ENCODE peak calls at places on chromosomes 3 and 15, in nine cellular contexts. One of them, this sample, is unnamed.

GRCh38 chr3:53819163-53819868 is 26.9 kb downstream of the CHDH start:
- DNase-seq in iris pigment epithelial cell: no peak
- DNase-seq in astrocyte of the cerebellum: no peak
- DNase-seq in activated gamma-delta T cell treated with Interleukin-2 at 50 U/mL for 16 hours: no peak
- DNase-seq in sigmoid colon: peak; percentile 45
- DNase-seq in K562: no peak
- DNase-seq in GM12865: no peak
- DNase-seq in naive thymus-derived CD4-positive, alpha-beta T cell: no peak
- DNase-seq in aorta: no peak
- DNase-seq in this sample: no peak

GRCh38 chr3:177935008-177935407 is 601.2 kb upstream of the KCNMB2 start:
- DNase-seq in iris pigment epithelial cell: no peak
- DNase-seq in astrocyte of the cerebellum: no peak
- DNase-seq in activated gamma-delta T cell treated with Interleukin-2 at 50 U/mL for 16 hours: no peak
- DNase-seq in sigmoid colon: no peak
- DNase-seq in K562: no peak
- DNase-seq in GM12865: no peak
- DNase-seq in naive thymus-derived CD4-positive, alpha-beta T cell: no peak
- DNase-seq in aorta: no peak
- DNase-seq in this sample: no peak

GRCh38 chr3:14832975-14833722 is 14.4 kb downstream of the FGD5 start:
- DNase-seq in iris pigment epithelial cell: no peak
- DNase-seq in astrocyte of the cerebellum: no peak
- DNase-seq in activated gamma-delta T cell treated with Interleukin-2 at 50 U/mL for 16 hours: no peak
- DNase-seq in sigmoid colon: peak; percentile 22
- DNase-seq in K562: no peak
- DNase-seq in GM12865: no peak
- DNase-seq in naive thymus-derived CD4-positive, alpha-beta T cell: no peak
- DNase-seq in aorta: no peak
- DNase-seq in this sample: peak; percentile 25

GRCh38 chr3:125957674-125958510 is 11.1 kb upstream of the ROPN1B start:
- DNase-seq in iris pigment epithelial cell: no peak
- DNase-seq in astrocyte of the cerebellum: no peak
- DNase-seq in activated gamma-delta T cell treated with Interleukin-2 at 50 U/mL for 16 hours: no peak
- DNase-seq in sigmoid colon: no peak
- DNase-seq in K562: peak; percentile 34
- DNase-seq in GM12865: no peak
- DNase-seq in naive thymus-derived CD4-positive, alpha-beta T cell: no peak
- DNase-seq in aorta: no peak
- DNase-seq in this sample: no peak

GRCh38 chr3:113421082-113421481 is 20.2 kb downstream of the CFAP44 start:
- DNase-seq in iris pigment epithelial cell: no peak
- DNase-seq in astrocyte of the cerebellum: no peak
- DNase-seq in activated gamma-delta T cell treated with Interleukin-2 at 50 U/mL for 16 hours: no peak
- DNase-seq in sigmoid colon: no peak
- DNase-seq in K562: no peak
- DNase-seq in GM12865: no peak
- DNase-seq in naive thymus-derived CD4-positive, alpha-beta T cell: no peak
- DNase-seq in aorta: no peak
- DNase-seq in this sample: no peak

GRCh38 chr15:77019476-77020331 is 24.8 kb downstream of the PSTPIP1 start:
- DNase-seq in iris pigment epithelial cell: peak; percentile 69
- DNase-seq in astrocyte of the cerebellum: no peak
- DNase-seq in activated gamma-delta T cell treated with Interleukin-2 at 50 U/mL for 16 hours: no peak
- DNase-seq in sigmoid colon: no peak
- DNase-seq in K562: no peak
- DNase-seq in GM12865: peak; percentile 49
- DNase-seq in naive thymus-derived CD4-positive, alpha-beta T cell: no peak
- DNase-seq in aorta: no peak
- DNase-seq in this sample: no peak

GRCh38 chr15:75452364-75452967 is 976 bp upstream of the SIN3A start:
- DNase-seq in iris pigment epithelial cell: peak; percentile 81
- DNase-seq in astrocyte of the cerebellum: peak; percentile 60
- DNase-seq in activated gamma-delta T cell treated with Interleukin-2 at 50 U/mL for 16 hours: peak; percentile 70
- DNase-seq in sigmoid colon: peak; percentile 95
- DNase-seq in K562: peak; percentile 91
- DNase-seq in GM12865: peak; percentile 89
- DNase-seq in naive thymus-derived CD4-positive, alpha-beta T cell: peak; percentile 79
- DNase-seq in aorta: peak; percentile 91
- DNase-seq in this sample: peak; percentile 93

GRCh38 chr15:51160484-51160883 is 65.8 kb upstream of the TNFAIP8L3 start:
- DNase-seq in iris pigment epithelial cell: no peak
- DNase-seq in astrocyte of the cerebellum: no peak
- DNase-seq in activated gamma-delta T cell treated with Interleukin-2 at 50 U/mL for 16 hours: no peak
- DNase-seq in sigmoid colon: no peak
- DNase-seq in K562: no peak
- DNase-seq in GM12865: no peak
- DNase-seq in naive thymus-derived CD4-positive, alpha-beta T cell: no peak
- DNase-seq in aorta: no peak
- DNase-seq in this sample: no peak

GRCh38 chr3:99713440-99713839 is 75.0 kb downstream of the COL8A1 start:
- DNase-seq in iris pigment epithelial cell: peak; percentile 58
- DNase-seq in astrocyte of the cerebellum: no peak
- DNase-seq in activated gamma-delta T cell treated with Interleukin-2 at 50 U/mL for 16 hours: no peak
- DNase-seq in sigmoid colon: no peak
- DNase-seq in K562: no peak
- DNase-seq in GM12865: no peak
- DNase-seq in naive thymus-derived CD4-positive, alpha-beta T cell: no peak
- DNase-seq in aorta: peak; percentile 34
- DNase-seq in this sample: no peak

GRCh38 chr15:30953183-30953582 is 38.2 kb downstream of the MTMR10 start:
- DNase-seq in iris pigment epithelial cell: no peak
- DNase-seq in astrocyte of the cerebellum: no peak
- DNase-seq in activated gamma-delta T cell treated with Interleukin-2 at 50 U/mL for 16 hours: no peak
- DNase-seq in sigmoid colon: no peak
- DNase-seq in K562: no peak
- DNase-seq in GM12865: no peak
- DNase-seq in naive thymus-derived CD4-positive, alpha-beta T cell: no peak
- DNase-seq in aorta: no peak
- DNase-seq in this sample: no peak